ENCODE peak calls at places on chromosomes 2 and 18, in ten cellular contexts. O, R, A, E, U, L, C, S, Z and V are unnamed samples.

GRCh38 chr2:48295421-48295820 is 234.5 kb upstream of the STON1 start:
- DNase-seq in O (no peak), R (no peak), A (no peak), E (no peak), U (no peak), L (no peak), C (no peak), S (no peak), Z (no peak), V (no peak)

GRCh38 chr18:10242922-10243680 is 211.3 kb upstream of the APCDD1 start:
- DNase-seq in O (no peak), R (no peak), A (peak), E (no peak), U (no peak), L (no peak), C (no peak), S (no peak), Z (no peak), V (no peak)

GRCh38 chr2:24984912-24985311 is 13.2 kb upstream of the DNAJC27 start:
- DNase-seq in O (peak), R (no peak), A (peak), E (no peak), U (peak), L (no peak), C (peak), S (peak), Z (no peak), V (no peak)

GRCh38 chr18:61628085-61628484 is 264.7 kb downstream of the RNF152 start:
- DNase-seq in O (no peak), R (no peak), A (no peak), E (no peak), U (peak), L (no peak), C (no peak), S (no peak), Z (peak), V (no peak)

GRCh38 chr2:226962374-226962773 is 126.5 kb downstream of the RHBDD1 start:
- DNase-seq in O (no peak), R (no peak), A (no peak), E (no peak), U (no peak), L (no peak), C (no peak), S (no peak), Z (no peak), V (no peak)

GRCh38 chr18:72601481-72601880 is 57.3 kb upstream of the CBLN2 start:
- DNase-seq in O (no peak), R (no peak), A (no peak), E (no peak), U (no peak), L (no peak), C (no peak), S (no peak), Z (no peak), V (no peak)

GRCh38 chr2:212547716-212548458 is 9.3 kb upstream of the ERBB4 start:
- DNase-seq in O (no peak), R (no peak), A (no peak), E (no peak), U (no peak), L (no peak), C (no peak), S (no peak), Z (no peak), V (no peak)

GRCh38 chr2:218964041-218964771 is 4.7 kb downstream of the CDK5R2 start:
- DNase-seq in O (no peak), R (no peak), A (peak), E (no peak), U (peak), L (no peak), C (peak), S (no peak), Z (peak), V (no peak)

GRCh38 chr18:55523001-55523400 is 65.0 kb downstream of the TCF4 start:
- DNase-seq in O (no peak), R (no peak), A (no peak), E (no peak), U (no peak), L (no peak), C (peak), S (no peak), Z (no peak), V (no peak)

GRCh38 chr2:12300927-12301326 is 415.8 kb upstream of the TRIB2 start:
- DNase-seq in O (no peak), R (no peak), A (no peak), E (no peak), U (peak), L (no peak), C (no peak), S (no peak), Z (no peak), V (no peak)